ENCODE peak calls at places on chromosome 9, in four cellular contexts. V, U, B and F are unnamed samples.

GRCh38 chr9:91515074-91515687 is 91.5 kb upstream of the NFIL3 start:
- DNase-seq in U (no peak), V (peak), B (no peak), F (no peak)

GRCh38 chr9:136295537-136296433 is 8.1 kb downstream of the CCDC187 start:
- DNase-seq in V (no peak), U (no peak), B (no peak), F (no peak)

GRCh38 chr9:114894801-114895433 is 35.5 kb downstream of the TNFSF8 start:
- DNase-seq in B (no peak), U (no peak), V (peak), F (no peak)

GRCh38 chr9:6355728-6356127 is 27.6 kb downstream of the TPD52L3 start:
- DNase-seq in V (peak), U (no peak), B (no peak), F (no peak)

GRCh38 chr9:136022731-136023400 is 61.7 kb upstream of the UBAC1 start:
- DNase-seq in V (no peak), U (no peak), B (no peak), F (no peak)

GRCh38 chr9:124342946-124343485 is 72.2 kb downstream of the PSMB7 start:
- DNase-seq in U (no peak), B (no peak), V (peak), F (peak)

GRCh38 chr9:105539452-105539851 is 18.5 kb upstream of the FKTN start:
- DNase-seq in B (no peak), V (no peak), U (no peak), F (no peak)

GRCh38 chr9:127835930-127836586 is 18.4 kb downstream of the ENG start:
- DNase-seq in V (peak), B (peak), U (no peak), F (no peak)

GRCh38 chr9:132978451-132979087 is at the start of gene GFI1B:
- DNase-seq in V (no peak), B (no peak), U (no peak), F (no peak)

GRCh38 chr9:109101202-109101595 is 18.5 kb downstream of the TMEM245 start:
- DNase-seq in V (no peak), B (no peak), U (no peak), F (no peak)

GRCh38 chr9:88312517-88313103 is 75.6 kb upstream of the SPIN1 start:
- DNase-seq in B (no peak), U (no peak), V (no peak), F (no peak)

GRCh38 chr9:121059998-121060636 is 10.0 kb upstream of the C5 start:
- DNase-seq in B (no peak), U (no peak), V (peak), F (peak)

GRCh38 chr9:130956636-130957450 is 17.8 kb upstream of the FIBCD1 start:
- DNase-seq in B (no peak), U (no peak), V (no peak), F (no peak)

GRCh38 chr9:111016046-111017026 is 21.9 kb downstream of the LPAR1 start:
- DNase-seq in B (no peak), V (peak), U (no peak), F (no peak)

GRCh38 chr9:12696931-12697622 is 3.9 kb downstream of the TYRP1 start:
- DNase-seq in U (no peak), B (no peak), V (no peak), F (no peak)

GRCh38 chr9:22119537-22120167 is 110.5 kb upstream of the CDKN2B start:
- DNase-seq in V (no peak), B (no peak), U (no peak), F (no peak)

GRCh38 chr9:114551750-114552685 is 35.6 kb upstream of the ATP6V1G1 start:
- DNase-seq in B (no peak), U (peak), V (peak), F (no peak)

GRCh38 chr9:133991211-133991921 is 758 bp downstream of the VAV2 start:
- DNase-seq in B (no peak), U (no peak), V (no peak), F (no peak)